ENCODE peak calls at places on chromosome X, in four cellular contexts. L, W, I and J are unnamed samples.

GRCh38 chrX:53133400-53133799 is 39.5 kb downstream of the KANTR start:
- DNase-seq in L (no peak), W (no peak), I (no peak), J (no peak)

GRCh38 chrX:29487714-29488113 is 727.6 kb upstream of the MAGEB2 start:
- DNase-seq in L (no peak), W (no peak), I (no peak), J (no peak)

GRCh38 chrX:133444196-133444595 is 28.9 kb upstream of the GPC4 start:
- DNase-seq in L (no peak), W (no peak), I (no peak), J (no peak)

GRCh38 chrX:56796641-56797395 is 67.8 kb downstream of the NBDY start:
- DNase-seq in L (no peak), W (no peak), I (no peak), J (no peak)

GRCh38 chrX:44669626-44670025 is 127.0 kb upstream of the FUNDC1 start:
- DNase-seq in L (no peak), W (no peak), I (no peak), J (no peak)

GRCh38 chrX:122552291-122552800 is 631.7 kb upstream of the GRIA3 start:
- DNase-seq in L (no peak), W (no peak), I (no peak), J (no peak)

GRCh38 chrX:122135070-122135469 is 1049.0 kb upstream of the GRIA3 start:
- DNase-seq in L (no peak), W (no peak), I (no peak), J (no peak)

GRCh38 chrX:107442914-107443527 is 6.4 kb upstream of the FRMPD3 start:
- DNase-seq in L (no peak), W (no peak), I (no peak), J (no peak)

GRCh38 chrX:15749642-15750610 is 11.9 kb downstream of the CA5B start:
- DNase-seq in L (no peak), W (no peak), I (no peak), J (no peak)

GRCh38 chrX:96433409-96434122 is 251.1 kb upstream of the DIAPH2 start:
- DNase-seq in L (no peak), W (no peak), I (no peak), J (no peak)

GRCh38 chrX:150085881-150086280 is 147.6 kb upstream of the EOLA2 start:
- DNase-seq in L (no peak), W (no peak), I (no peak), J (no peak)

GRCh38 chrX:125436855-125437254 is 117.2 kb downstream of the TEX13C start:
- DNase-seq in L (no peak), W (no peak), I (no peak), J (no peak)

GRCh38 chrX:137052641-137053235 is 18.9 kb upstream of the GPR101 start:
- DNase-seq in L (no peak), W (no peak), I (no peak), J (peak)

GRCh38 chrX:20333672-20334071 is 67.0 kb upstream of the RPS6KA3 start:
- DNase-seq in L (no peak), W (no peak), I (no peak), J (no peak)

GRCh38 chrX:115017455-115017854 is at the start of gene IL13RA2:
- DNase-seq in L (peak), W (no peak), I (no peak), J (no peak)

GRCh38 chrX:80602017-80602765 is 181.9 kb downstream of the TENT5D start:
- DNase-seq in L (no peak), W (no peak), I (no peak), J (no peak)

GRCh38 chrX:102976793-102977495 is 39.9 kb downstream of the RAB40AL start:
- DNase-seq in L (no peak), W (no peak), I (no peak), J (no peak)

GRCh38 chrX:16628954-16629595 is 20.9 kb upstream of the S100G start:
- DNase-seq in L (peak), W (no peak), I (no peak), J (no peak)

GRCh38 chrX:149145845-149146285 is 359.2 kb downstream of the IDS start:
- DNase-seq in L (no peak), W (no peak), I (no peak), J (no peak)

GRCh38 chrX:84441143-84441542 is 61.1 kb downstream of the HDX start:
- DNase-seq in L (no peak), W (no peak), I (no peak), J (no peak)

GRCh38 chrX:6856471-6856870 is 291.0 kb upstream of the STS start:
- DNase-seq in L (no peak), W (no peak), I (no peak), J (no peak)

GRCh38 chrX:18666614-18667013 is 5.3 kb downstream of the RS1 start:
- DNase-seq in L (no peak), W (no peak), I (no peak), J (no peak)

GRCh38 chrX:132467029-132467428 is 21.8 kb downstream of the MBNL3 start:
- DNase-seq in L (no peak), W (no peak), I (no peak), J (no peak)

GRCh38 chrX:22699591-22700091 is 300.1 kb upstream of the DDX53 start:
- DNase-seq in L (no peak), W (no peak), I (no peak), J (no peak)

GRCh38 chrX:3697701-3698279 is 15.7 kb downstream of the PRKX start:
- DNase-seq in L (no peak), W (no peak), I (no peak), J (no peak)

GRCh38 chrX:109360301-109360700 is 121.6 kb downstream of the GUCY2F start:
- DNase-seq in L (no peak), W (no peak), I (no peak), J (no peak)

GRCh38 chrX:124028177-124028576 is 66.7 kb downstream of the STAG2 start:
- DNase-seq in L (no peak), W (no peak), I (no peak), J (no peak)

GRCh38 chrX:124030520-124030919 is 69.0 kb downstream of the STAG2 start:
- DNase-seq in L (no peak), W (no peak), I (peak), J (no peak)

GRCh38 chrX:124035657-124036056 is 74.2 kb downstream of the STAG2 start:
- DNase-seq in L (no peak), W (no peak), I (no peak), J (no peak)

DNA sequence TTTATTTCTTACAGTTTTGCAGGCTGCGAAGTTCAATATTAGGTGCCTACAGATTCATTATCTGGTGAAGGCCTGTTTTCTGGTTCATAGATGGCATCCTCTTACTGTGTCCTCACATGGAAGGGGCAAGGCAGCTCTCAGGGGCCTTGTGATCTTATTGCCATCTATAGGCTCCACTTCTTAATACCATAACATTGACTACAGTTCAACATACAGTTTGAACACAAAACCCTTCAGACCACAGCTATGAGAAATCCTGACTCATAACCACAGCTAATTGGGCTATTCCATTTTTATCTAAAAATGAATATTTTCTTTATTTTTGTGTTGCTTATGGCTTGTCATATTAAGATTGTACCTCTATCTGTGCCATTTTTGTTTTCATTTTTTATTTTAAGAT is 72.3 kb downstream of the STAG2 start:
- DNase-seq in L (no peak), W (no peak), I (no peak), J (no peak)
- TF ChIP-seq POLR2AphosphoS2 in L (no peak), W (no peak), I (no peak), J (no peak)

GRCh38 chrX:48467331-48467761 is 2.7 kb downstream of the SLC38A5 start:
- DNase-seq in L (peak), W (no peak), I (no peak), J (no peak)
- H3K4me3 ChIP-seq in L (peak), W (peak), I (peak), J (no peak)

GRCh38 chrX:48971325-48972213 is at the start of gene KCND1:
- DNase-seq in L (peak), W (no peak), I (no peak), J (no peak)
- TF ChIP-seq POLR2AphosphoS2 in L (no peak), W (no peak), I (no peak), J (no peak)

DNA sequence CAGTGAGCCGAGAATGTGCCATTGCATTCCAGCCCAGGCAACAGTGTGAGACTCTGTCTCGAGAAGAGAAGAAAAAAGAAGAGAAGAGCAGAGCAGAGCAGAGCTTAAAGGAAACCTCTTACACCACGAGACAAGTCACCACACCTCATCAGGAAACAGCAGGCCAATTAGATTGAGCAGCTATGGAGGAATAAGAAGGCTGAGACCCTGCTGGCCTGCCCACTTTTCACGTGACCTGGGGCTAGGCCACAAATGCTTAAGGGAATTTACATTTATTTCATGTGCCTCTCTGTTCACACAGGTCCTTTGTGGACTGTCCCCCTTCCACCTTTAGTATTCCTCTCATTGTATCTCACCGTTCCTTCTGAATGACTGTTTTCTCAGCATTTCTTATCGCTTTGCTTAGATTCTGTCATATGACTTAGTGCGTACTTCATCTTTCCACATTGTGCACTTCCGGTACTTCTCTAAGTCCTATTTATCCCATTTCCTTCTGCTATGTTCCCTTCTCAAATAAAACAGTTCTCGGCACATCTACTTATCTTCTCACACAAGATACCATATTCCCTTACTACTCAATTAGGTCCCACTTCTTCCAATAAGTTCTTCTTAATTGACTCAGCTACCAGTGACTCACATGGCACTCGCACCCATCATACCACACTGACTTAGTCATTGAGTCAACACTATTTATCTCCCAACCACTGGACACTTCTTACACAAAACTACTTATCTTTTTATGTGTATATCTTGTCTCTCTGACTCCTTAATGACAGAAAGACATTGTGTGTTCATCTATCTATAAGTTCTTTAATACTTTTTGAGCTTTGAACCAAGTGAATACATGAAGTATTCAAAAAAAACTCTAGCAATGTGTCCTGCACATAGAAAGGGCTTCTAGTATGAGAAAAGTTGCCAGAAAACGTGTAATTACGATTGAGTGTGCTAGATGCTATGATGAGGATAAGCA is 11.0 kb downstream of the CUL4B start:
- DNase-seq in L (peak), W (peak), I (no peak), J (peak)
- H3K4me3 ChIP-seq in L (no peak), W (no peak), I (no peak), J (peak)

GRCh38 chrX:49257074-49257790 is 7.3 kb downstream of the FOXP3 start:
- DNase-seq in L (no peak), W (no peak), I (no peak), J (no peak)

GRCh38 chrX:49258749-49259124 is 5.8 kb downstream of the FOXP3 start:
- DNase-seq in L (no peak), W (peak), I (no peak), J (no peak)

GRCh38 chrX:49262603-49263002 is 1.9 kb downstream of the FOXP3 start:
- DNase-seq in L (no peak), W (no peak), I (no peak), J (no peak)

GRCh38 chrX:49257846-49258748 is 6.4 kb downstream of the FOXP3 start:
- DNase-seq in L (no peak), W (no peak), I (no peak), J (no peak)

GRCh38 chrX:49260221-49260985 is 4.1 kb downstream of the FOXP3 start:
- DNase-seq in L (peak), W (no peak), I (no peak), J (no peak)
- TF ChIP-seq POLR2AphosphoS2 in L (no peak), W (no peak), I (no peak), J (no peak)

GRCh38 chrX:154093965-154094364 is 3.6 kb downstream of the MECP2 start:
- DNase-seq in L (no peak), W (no peak), I (no peak), J (no peak)

GRCh38 chrX:154092371-154092770 is 5.1 kb downstream of the MECP2 start:
- DNase-seq in L (no peak), W (no peak), I (no peak), J (no peak)

GRCh38 chrX:154097003-154097596 is 417 bp downstream of the MECP2 start:
- DNase-seq in L (peak), W (peak), I (no peak), J (peak)

GRCh38 chrX:154096140-154097002 is 1.1 kb downstream of the MECP2 start:
- DNase-seq in L (peak), W (peak), I (no peak), J (peak)

GRCh38 chrX:154094833-154095232 is 2.7 kb downstream of the MECP2 start:
- DNase-seq in L (no peak), W (no peak), I (no peak), J (no peak)
- H3K4me3 ChIP-seq in L (peak), W (no peak), I (peak), J (no peak)

DNA sequence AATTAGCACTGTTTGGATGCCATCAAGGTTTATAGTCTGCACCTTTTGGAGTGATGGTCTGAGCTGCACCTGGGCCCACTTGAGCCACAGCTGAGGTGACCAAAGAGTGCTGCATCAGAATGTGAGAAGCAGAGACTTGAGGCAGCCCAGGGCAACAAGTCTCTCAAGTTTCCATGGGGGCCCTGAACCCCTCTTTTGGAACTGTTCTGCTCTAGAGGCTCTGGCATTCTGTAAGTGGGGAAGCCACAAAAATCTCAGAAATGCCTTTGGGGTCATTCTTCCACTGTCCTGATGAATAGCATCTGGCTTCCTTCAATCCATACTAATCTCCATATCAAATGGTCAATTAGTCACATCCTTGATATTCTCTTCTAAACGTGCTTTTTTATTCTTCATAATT is 298.4 kb upstream of the MAOA start:
- DNase-seq in L (no peak), W (no peak), I (no peak), J (no peak)
- TF ChIP-seq POLR2AphosphoS2 in L (no peak), W (no peak), I (no peak), J (no peak)

DNA sequence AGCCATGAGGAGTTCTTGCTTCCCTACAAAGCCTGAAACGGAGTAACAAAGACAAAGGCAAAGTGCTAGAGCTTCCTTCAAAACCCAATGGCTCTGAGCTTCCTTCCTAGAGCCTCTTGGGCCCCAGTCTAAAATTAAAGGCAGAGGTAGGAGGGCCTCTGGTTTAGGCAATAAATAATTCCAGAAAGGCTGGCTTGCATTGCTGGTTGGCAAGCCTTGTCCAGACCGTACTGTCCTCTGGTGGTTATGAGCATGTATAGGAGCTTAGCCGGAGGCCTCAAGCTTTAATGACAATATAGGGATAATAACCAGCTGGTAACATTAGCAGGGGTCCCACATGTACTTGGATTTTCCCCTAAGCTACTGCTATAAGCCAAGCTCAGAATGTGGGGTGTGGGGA is 237.3 kb downstream of the AR start:
- DNase-seq in L (no peak), W (no peak), I (no peak), J (peak)
- H3K4me3 ChIP-seq in L (no peak), W (no peak), I (no peak), J (no peak)